ENCODE peak calls at places on chromosomes 5 and 9, in ten cellular contexts. One of them, this sample, is unnamed.

GRCh38 chr9:133366435-133366834 is 9.4 kb downstream of the SURF4 start:
- DNase-seq in HTR-8/SVneo: no peak
- DNase-seq in smooth muscle cell of the brain vasculature: no peak
- DNase-seq in type B pancreatic cell: no peak
- DNase-seq in activated CD8-positive, alpha-beta memory T cell treated with anti-CD3 and anti-CD28 coated beads, Interleukin-2, amount 50 U/mL, for 48 hours: no peak
- DNase-seq in stimulated activated naive CD8-positive, alpha-beta T cell treated with anti-CD3 and anti-CD28 coated beads, Interleukin-15, Interleukin-2, amounts not matched to agents 100 U/mL and 50 U/mL, for 24 hours: no peak
- DNase-seq in HFF-Myc: no peak
- DNase-seq in choroid plexus epithelial cell: no peak
- DNase-seq in cardiac fibroblast: no peak
- DNase-seq in T-helper 2 cell: no peak
- DNase-seq in this sample: no peak

GRCh38 chr9:78904686-78905085 is 607.8 kb downstream of the PSAT1 start:
- DNase-seq in HTR-8/SVneo: no peak
- DNase-seq in smooth muscle cell of the brain vasculature: no peak
- DNase-seq in type B pancreatic cell: no peak
- DNase-seq in activated CD8-positive, alpha-beta memory T cell treated with anti-CD3 and anti-CD28 coated beads, Interleukin-2, amount 50 U/mL, for 48 hours: no peak
- DNase-seq in stimulated activated naive CD8-positive, alpha-beta T cell treated with anti-CD3 and anti-CD28 coated beads, Interleukin-15, Interleukin-2, amounts not matched to agents 100 U/mL and 50 U/mL, for 24 hours: no peak
- DNase-seq in HFF-Myc: no peak
- DNase-seq in choroid plexus epithelial cell: no peak
- DNase-seq in cardiac fibroblast: no peak
- DNase-seq in T-helper 2 cell: no peak
- DNase-seq in this sample: no peak

GRCh38 chr9:71685394-71685793 is 82.9 kb downstream of the CEMIP2 start:
- DNase-seq in HTR-8/SVneo: no peak
- DNase-seq in smooth muscle cell of the brain vasculature: no peak
- DNase-seq in type B pancreatic cell: no peak
- DNase-seq in activated CD8-positive, alpha-beta memory T cell treated with anti-CD3 and anti-CD28 coated beads, Interleukin-2, amount 50 U/mL, for 48 hours: no peak
- DNase-seq in stimulated activated naive CD8-positive, alpha-beta T cell treated with anti-CD3 and anti-CD28 coated beads, Interleukin-15, Interleukin-2, amounts not matched to agents 100 U/mL and 50 U/mL, for 24 hours: peak
- DNase-seq in HFF-Myc: no peak
- DNase-seq in choroid plexus epithelial cell: no peak
- DNase-seq in cardiac fibroblast: no peak
- DNase-seq in T-helper 2 cell: no peak
- DNase-seq in this sample: peak

GRCh38 chr9:131807131-131807990 is 67.5 kb upstream of the RAPGEF1 start:
- DNase-seq in HTR-8/SVneo: no peak
- DNase-seq in smooth muscle cell of the brain vasculature: no peak
- DNase-seq in type B pancreatic cell: no peak
- DNase-seq in activated CD8-positive, alpha-beta memory T cell treated with anti-CD3 and anti-CD28 coated beads, Interleukin-2, amount 50 U/mL, for 48 hours: no peak
- DNase-seq in stimulated activated naive CD8-positive, alpha-beta T cell treated with anti-CD3 and anti-CD28 coated beads, Interleukin-15, Interleukin-2, amounts not matched to agents 100 U/mL and 50 U/mL, for 24 hours: no peak
- DNase-seq in HFF-Myc: no peak
- DNase-seq in choroid plexus epithelial cell: no peak
- DNase-seq in cardiac fibroblast: no peak
- DNase-seq in T-helper 2 cell: no peak
- DNase-seq in this sample: no peak

GRCh38 chr5:7209583-7210139 is 186.3 kb upstream of the ADCY2 start:
- DNase-seq in HTR-8/SVneo: no peak
- DNase-seq in smooth muscle cell of the brain vasculature: no peak
- DNase-seq in type B pancreatic cell: no peak
- DNase-seq in activated CD8-positive, alpha-beta memory T cell treated with anti-CD3 and anti-CD28 coated beads, Interleukin-2, amount 50 U/mL, for 48 hours: no peak
- DNase-seq in stimulated activated naive CD8-positive, alpha-beta T cell treated with anti-CD3 and anti-CD28 coated beads, Interleukin-15, Interleukin-2, amounts not matched to agents 100 U/mL and 50 U/mL, for 24 hours: no peak
- DNase-seq in HFF-Myc: no peak
- DNase-seq in choroid plexus epithelial cell: no peak
- DNase-seq in cardiac fibroblast: no peak
- DNase-seq in T-helper 2 cell: no peak
- DNase-seq in this sample: no peak

GRCh38 chr9:77944556-77945261 is 86.9 kb downstream of the GNAQ start:
- DNase-seq in HTR-8/SVneo: no peak
- DNase-seq in smooth muscle cell of the brain vasculature: no peak
- DNase-seq in type B pancreatic cell: no peak
- DNase-seq in activated CD8-positive, alpha-beta memory T cell treated with anti-CD3 and anti-CD28 coated beads, Interleukin-2, amount 50 U/mL, for 48 hours: no peak
- DNase-seq in stimulated activated naive CD8-positive, alpha-beta T cell treated with anti-CD3 and anti-CD28 coated beads, Interleukin-15, Interleukin-2, amounts not matched to agents 100 U/mL and 50 U/mL, for 24 hours: no peak
- DNase-seq in HFF-Myc: no peak
- DNase-seq in choroid plexus epithelial cell: peak
- DNase-seq in cardiac fibroblast: peak
- DNase-seq in T-helper 2 cell: no peak
- DNase-seq in this sample: no peak

GRCh38 chr5:41637424-41637823 is 127.0 kb upstream of the PLCXD3 start:
- DNase-seq in HTR-8/SVneo: no peak
- DNase-seq in smooth muscle cell of the brain vasculature: no peak
- DNase-seq in type B pancreatic cell: no peak
- DNase-seq in activated CD8-positive, alpha-beta memory T cell treated with anti-CD3 and anti-CD28 coated beads, Interleukin-2, amount 50 U/mL, for 48 hours: no peak
- DNase-seq in stimulated activated naive CD8-positive, alpha-beta T cell treated with anti-CD3 and anti-CD28 coated beads, Interleukin-15, Interleukin-2, amounts not matched to agents 100 U/mL and 50 U/mL, for 24 hours: no peak
- DNase-seq in HFF-Myc: no peak
- DNase-seq in choroid plexus epithelial cell: no peak
- DNase-seq in cardiac fibroblast: peak
- DNase-seq in T-helper 2 cell: no peak
- DNase-seq in this sample: no peak

GRCh38 chr5:179370490-179371122 is 25.3 kb upstream of the ADAMTS2 start:
- DNase-seq in HTR-8/SVneo: no peak
- DNase-seq in smooth muscle cell of the brain vasculature: no peak
- DNase-seq in type B pancreatic cell: no peak
- DNase-seq in activated CD8-positive, alpha-beta memory T cell treated with anti-CD3 and anti-CD28 coated beads, Interleukin-2, amount 50 U/mL, for 48 hours: no peak
- DNase-seq in stimulated activated naive CD8-positive, alpha-beta T cell treated with anti-CD3 and anti-CD28 coated beads, Interleukin-15, Interleukin-2, amounts not matched to agents 100 U/mL and 50 U/mL, for 24 hours: no peak
- DNase-seq in HFF-Myc: no peak
- DNase-seq in choroid plexus epithelial cell: no peak
- DNase-seq in cardiac fibroblast: no peak
- DNase-seq in T-helper 2 cell: no peak
- DNase-seq in this sample: no peak

GRCh38 chr9:122122468-122122867 is 29.4 kb upstream of the TTLL11 start:
- DNase-seq in HTR-8/SVneo: no peak
- DNase-seq in smooth muscle cell of the brain vasculature: no peak
- DNase-seq in type B pancreatic cell: no peak
- DNase-seq in activated CD8-positive, alpha-beta memory T cell treated with anti-CD3 and anti-CD28 coated beads, Interleukin-2, amount 50 U/mL, for 48 hours: no peak
- DNase-seq in stimulated activated naive CD8-positive, alpha-beta T cell treated with anti-CD3 and anti-CD28 coated beads, Interleukin-15, Interleukin-2, amounts not matched to agents 100 U/mL and 50 U/mL, for 24 hours: no peak
- DNase-seq in HFF-Myc: no peak
- DNase-seq in choroid plexus epithelial cell: no peak
- DNase-seq in cardiac fibroblast: no peak
- DNase-seq in T-helper 2 cell: no peak
- DNase-seq in this sample: no peak

GRCh38 chr5:22470408-22470807 is 382.7 kb downstream of the CDH12 start:
- DNase-seq in HTR-8/SVneo: no peak
- DNase-seq in smooth muscle cell of the brain vasculature: no peak
- DNase-seq in type B pancreatic cell: no peak
- DNase-seq in activated CD8-positive, alpha-beta memory T cell treated with anti-CD3 and anti-CD28 coated beads, Interleukin-2, amount 50 U/mL, for 48 hours: no peak
- DNase-seq in stimulated activated naive CD8-positive, alpha-beta T cell treated with anti-CD3 and anti-CD28 coated beads, Interleukin-15, Interleukin-2, amounts not matched to agents 100 U/mL and 50 U/mL, for 24 hours: no peak
- DNase-seq in HFF-Myc: no peak
- DNase-seq in choroid plexus epithelial cell: no peak
- DNase-seq in cardiac fibroblast: no peak
- DNase-seq in T-helper 2 cell: no peak
- DNase-seq in this sample: no peak

GRCh38 chr5:120108586-120109254 is 355.4 kb upstream of the PRR16 start:
- DNase-seq in HTR-8/SVneo: no peak
- DNase-seq in smooth muscle cell of the brain vasculature: no peak
- DNase-seq in type B pancreatic cell: no peak
- DNase-seq in activated CD8-positive, alpha-beta memory T cell treated with anti-CD3 and anti-CD28 coated beads, Interleukin-2, amount 50 U/mL, for 48 hours: no peak
- DNase-seq in stimulated activated naive CD8-positive, alpha-beta T cell treated with anti-CD3 and anti-CD28 coated beads, Interleukin-15, Interleukin-2, amounts not matched to agents 100 U/mL and 50 U/mL, for 24 hours: no peak
- DNase-seq in HFF-Myc: no peak
- DNase-seq in choroid plexus epithelial cell: peak
- DNase-seq in cardiac fibroblast: peak
- DNase-seq in T-helper 2 cell: no peak
- DNase-seq in this sample: no peak

GRCh38 chr9:81814794-81815464 is 113.3 kb upstream of the SPATA31D4 start:
- DNase-seq in HTR-8/SVneo: no peak
- DNase-seq in smooth muscle cell of the brain vasculature: no peak
- DNase-seq in type B pancreatic cell: no peak
- DNase-seq in activated CD8-positive, alpha-beta memory T cell treated with anti-CD3 and anti-CD28 coated beads, Interleukin-2, amount 50 U/mL, for 48 hours: no peak
- DNase-seq in stimulated activated naive CD8-positive, alpha-beta T cell treated with anti-CD3 and anti-CD28 coated beads, Interleukin-15, Interleukin-2, amounts not matched to agents 100 U/mL and 50 U/mL, for 24 hours: no peak
- DNase-seq in HFF-Myc: no peak
- DNase-seq in choroid plexus epithelial cell: no peak
- DNase-seq in cardiac fibroblast: no peak
- DNase-seq in T-helper 2 cell: no peak
- DNase-seq in this sample: peak

GRCh38 chr9:92615790-92616189 is 54.1 kb downstream of the IPPK start:
- DNase-seq in HTR-8/SVneo: no peak
- DNase-seq in smooth muscle cell of the brain vasculature: no peak
- DNase-seq in type B pancreatic cell: no peak
- DNase-seq in activated CD8-positive, alpha-beta memory T cell treated with anti-CD3 and anti-CD28 coated beads, Interleukin-2, amount 50 U/mL, for 48 hours: no peak
- DNase-seq in stimulated activated naive CD8-positive, alpha-beta T cell treated with anti-CD3 and anti-CD28 coated beads, Interleukin-15, Interleukin-2, amounts not matched to agents 100 U/mL and 50 U/mL, for 24 hours: no peak
- DNase-seq in HFF-Myc: no peak
- DNase-seq in choroid plexus epithelial cell: no peak
- DNase-seq in cardiac fibroblast: no peak
- DNase-seq in T-helper 2 cell: no peak
- DNase-seq in this sample: no peak

GRCh38 chr9:93003552-93004407 is 54.7 kb upstream of the SUSD3 start:
- DNase-seq in HTR-8/SVneo: peak
- DNase-seq in smooth muscle cell of the brain vasculature: no peak
- DNase-seq in type B pancreatic cell: no peak
- DNase-seq in activated CD8-positive, alpha-beta memory T cell treated with anti-CD3 and anti-CD28 coated beads, Interleukin-2, amount 50 U/mL, for 48 hours: peak
- DNase-seq in stimulated activated naive CD8-positive, alpha-beta T cell treated with anti-CD3 and anti-CD28 coated beads, Interleukin-15, Interleukin-2, amounts not matched to agents 100 U/mL and 50 U/mL, for 24 hours: peak
- DNase-seq in HFF-Myc: no peak
- DNase-seq in choroid plexus epithelial cell: peak
- DNase-seq in cardiac fibroblast: peak
- DNase-seq in T-helper 2 cell: no peak
- DNase-seq in this sample: peak

GRCh38 chr9:21994526-21994995 is at the start of gene CDKN2B-AS1:
- DNase-seq in HTR-8/SVneo: peak
- DNase-seq in smooth muscle cell of the brain vasculature: no peak
- DNase-seq in type B pancreatic cell: no peak
- DNase-seq in activated CD8-positive, alpha-beta memory T cell treated with anti-CD3 and anti-CD28 coated beads, Interleukin-2, amount 50 U/mL, for 48 hours: peak
- DNase-seq in stimulated activated naive CD8-positive, alpha-beta T cell treated with anti-CD3 and anti-CD28 coated beads, Interleukin-15, Interleukin-2, amounts not matched to agents 100 U/mL and 50 U/mL, for 24 hours: peak
- DNase-seq in HFF-Myc: no peak
- DNase-seq in choroid plexus epithelial cell: peak
- DNase-seq in cardiac fibroblast: peak
- DNase-seq in T-helper 2 cell: no peak
- DNase-seq in this sample: peak

GRCh38 chr5:137186759-137187461 is 312.2 kb downstream of the SPOCK1 start:
- DNase-seq in HTR-8/SVneo: peak
- DNase-seq in smooth muscle cell of the brain vasculature: no peak
- DNase-seq in type B pancreatic cell: no peak
- DNase-seq in activated CD8-positive, alpha-beta memory T cell treated with anti-CD3 and anti-CD28 coated beads, Interleukin-2, amount 50 U/mL, for 48 hours: no peak
- DNase-seq in stimulated activated naive CD8-positive, alpha-beta T cell treated with anti-CD3 and anti-CD28 coated beads, Interleukin-15, Interleukin-2, amounts not matched to agents 100 U/mL and 50 U/mL, for 24 hours: no peak
- DNase-seq in HFF-Myc: peak
- DNase-seq in choroid plexus epithelial cell: peak
- DNase-seq in cardiac fibroblast: peak
- DNase-seq in T-helper 2 cell: no peak
- DNase-seq in this sample: no peak

GRCh38 chr5:78726003-78726402 is 77.4 kb upstream of the LHFPL2 start:
- DNase-seq in HTR-8/SVneo: no peak
- DNase-seq in smooth muscle cell of the brain vasculature: no peak
- DNase-seq in type B pancreatic cell: no peak
- DNase-seq in activated CD8-positive, alpha-beta memory T cell treated with anti-CD3 and anti-CD28 coated beads, Interleukin-2, amount 50 U/mL, for 48 hours: no peak
- DNase-seq in stimulated activated naive CD8-positive, alpha-beta T cell treated with anti-CD3 and anti-CD28 coated beads, Interleukin-15, Interleukin-2, amounts not matched to agents 100 U/mL and 50 U/mL, for 24 hours: no peak
- DNase-seq in HFF-Myc: no peak
- DNase-seq in choroid plexus epithelial cell: no peak
- DNase-seq in cardiac fibroblast: no peak
- DNase-seq in T-helper 2 cell: no peak
- DNase-seq in this sample: no peak

GRCh38 chr5:1643651-1644392 is 120.1 kb upstream of the LPCAT1 start:
- DNase-seq in HTR-8/SVneo: no peak
- DNase-seq in smooth muscle cell of the brain vasculature: no peak
- DNase-seq in type B pancreatic cell: no peak
- DNase-seq in activated CD8-positive, alpha-beta memory T cell treated with anti-CD3 and anti-CD28 coated beads, Interleukin-2, amount 50 U/mL, for 48 hours: no peak
- DNase-seq in stimulated activated naive CD8-positive, alpha-beta T cell treated with anti-CD3 and anti-CD28 coated beads, Interleukin-15, Interleukin-2, amounts not matched to agents 100 U/mL and 50 U/mL, for 24 hours: no peak
- DNase-seq in HFF-Myc: no peak
- DNase-seq in choroid plexus epithelial cell: no peak
- DNase-seq in cardiac fibroblast: no peak
- DNase-seq in T-helper 2 cell: no peak
- DNase-seq in this sample: no peak

This sample was measured in dermis blood vessel endothelial cell.